ENCODE peak calls at places on chromosomes 5 and 9, in nine cellular contexts. N, A, Z, E, H, W, R, T and M are unnamed samples.

GRCh38 chr9:114178076-114178475 is 22.7 kb downstream of the COL27A1 start:
- DNase-seq in W (no peak), N (no peak), H (no peak), Z (no peak), A (no peak), R (peak), T (no peak), E (no peak), M (no peak)

GRCh38 chr5:174925586-174925985 is 201.2 kb downstream of the MSX2 start:
- DNase-seq in N (no peak), R (no peak), E (no peak), T (no peak), A (no peak), W (no peak), H (no peak), Z (no peak), M (no peak)

GRCh38 chr5:121658221-121658620 is 193.5 kb upstream of the FTMT start:
- DNase-seq in A (no peak), W (no peak), H (no peak), Z (no peak), T (no peak), N (no peak), R (no peak), E (no peak), M (no peak)

GRCh38 chr5:119353686-119354366 is 2.0 kb upstream of the TNFAIP8 start:
- DNase-seq in T (no peak), Z (no peak), E (no peak), R (no peak), H (no peak), N (no peak), W (no peak), A (no peak), M (no peak)

GRCh38 chr5:90932052-90932699 is 373.6 kb downstream of the ADGRV1 start:
- DNase-seq in N (peak), W (peak), A (peak), T (peak), H (peak), R (no peak), E (peak), Z (peak), M (peak)

GRCh38 chr9:69104830-69105527 is 69.1 kb upstream of the TJP2 start:
- DNase-seq in W (no peak), A (no peak), H (no peak), E (peak), T (no peak), Z (no peak), R (no peak), N (no peak), M (no peak)

GRCh38 chr5:52997424-52997823 is 8.3 kb downstream of the ITGA2 start:
- DNase-seq in A (peak), N (no peak), W (no peak), Z (no peak), T (no peak), H (no peak), E (no peak), R (no peak), M (no peak)

GRCh38 chr9:14813336-14814020 is 90.9 kb upstream of the CER1 start:
- DNase-seq in A (no peak), W (no peak), E (no peak), H (no peak), T (peak), Z (no peak), R (no peak), N (no peak), M (no peak)

GRCh38 chr5:141567513-141568117 is 51.2 kb downstream of the DIAPH1 start:
- DNase-seq in W (no peak), R (no peak), N (peak), A (no peak), H (no peak), Z (no peak), E (no peak), T (peak), M (no peak)

GRCh38 chr9:18077941-18078678 is 395.8 kb upstream of the ADAMTSL1 start:
- DNase-seq in R (no peak), E (peak), A (no peak), W (no peak), H (no peak), N (no peak), Z (no peak), T (no peak), M (no peak)
- TF ChIP-seq CTCF in R (no peak), E (no peak), A (no peak), W (no peak), H (no peak), N (no peak), Z (no peak), T (no peak), M (no peak)

DNA sequence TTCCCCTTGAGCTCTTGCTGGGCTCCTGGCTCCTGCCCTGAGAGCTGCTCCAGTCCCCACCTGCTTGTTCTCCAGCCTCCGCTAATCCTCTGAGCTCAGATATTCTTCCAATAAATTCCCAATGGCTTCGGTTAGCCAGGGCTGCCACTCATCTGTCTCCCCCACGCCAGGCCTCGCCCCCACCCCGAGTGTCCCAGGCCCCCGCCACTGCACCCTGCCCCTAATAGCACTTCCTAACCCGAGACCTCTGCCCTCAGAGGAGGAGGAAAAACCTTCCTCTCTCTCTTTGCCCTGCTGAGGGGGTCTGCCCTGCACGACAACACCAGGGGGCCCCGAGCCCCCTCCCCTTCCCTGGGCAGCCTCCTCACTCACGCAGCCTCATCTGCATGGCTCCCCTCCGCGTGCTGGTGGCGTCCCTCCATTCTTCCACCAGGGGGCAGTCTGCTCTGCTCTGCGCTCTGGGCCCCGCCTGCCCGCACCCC is 5.4 kb upstream of the LCN15 start:
- DNase-seq in Z (peak), N (no peak), A (peak), R (peak), H (peak), W (peak), E (no peak), T (no peak), M (no peak)
- TF ChIP-seq CTCF in Z (peak), N (peak), A (peak), R (peak), H (peak), W (peak), E (peak), T (peak), M (peak)

DNA sequence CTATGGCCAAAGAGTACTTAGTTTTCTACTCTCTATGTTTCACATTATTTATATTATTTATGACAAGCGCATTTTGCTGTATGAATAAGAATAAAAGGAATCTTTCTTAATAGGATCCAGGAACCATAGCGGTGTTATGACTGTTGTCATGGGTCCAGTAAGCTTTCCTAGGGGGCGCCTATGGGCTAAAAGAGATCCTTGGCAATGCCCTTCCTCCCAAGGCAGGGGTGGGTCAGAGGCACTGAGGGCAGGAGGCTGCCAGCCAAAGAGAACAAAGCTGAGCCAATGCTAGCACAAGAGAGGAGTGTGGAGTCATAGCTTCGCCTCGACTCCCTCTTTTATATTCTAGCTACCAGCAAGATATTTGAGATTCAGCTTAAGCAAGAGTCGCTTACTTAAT is 98.4 kb upstream of the GNAQ start:
- DNase-seq in W (no peak), Z (peak), R (no peak), N (peak), T (peak), E (peak), A (peak), H (no peak), M (no peak)
- TF ChIP-seq CTCF in W (no peak), Z (no peak), R (no peak), N (peak), T (peak), E (no peak), A (peak), H (no peak), M (no peak)

DNA sequence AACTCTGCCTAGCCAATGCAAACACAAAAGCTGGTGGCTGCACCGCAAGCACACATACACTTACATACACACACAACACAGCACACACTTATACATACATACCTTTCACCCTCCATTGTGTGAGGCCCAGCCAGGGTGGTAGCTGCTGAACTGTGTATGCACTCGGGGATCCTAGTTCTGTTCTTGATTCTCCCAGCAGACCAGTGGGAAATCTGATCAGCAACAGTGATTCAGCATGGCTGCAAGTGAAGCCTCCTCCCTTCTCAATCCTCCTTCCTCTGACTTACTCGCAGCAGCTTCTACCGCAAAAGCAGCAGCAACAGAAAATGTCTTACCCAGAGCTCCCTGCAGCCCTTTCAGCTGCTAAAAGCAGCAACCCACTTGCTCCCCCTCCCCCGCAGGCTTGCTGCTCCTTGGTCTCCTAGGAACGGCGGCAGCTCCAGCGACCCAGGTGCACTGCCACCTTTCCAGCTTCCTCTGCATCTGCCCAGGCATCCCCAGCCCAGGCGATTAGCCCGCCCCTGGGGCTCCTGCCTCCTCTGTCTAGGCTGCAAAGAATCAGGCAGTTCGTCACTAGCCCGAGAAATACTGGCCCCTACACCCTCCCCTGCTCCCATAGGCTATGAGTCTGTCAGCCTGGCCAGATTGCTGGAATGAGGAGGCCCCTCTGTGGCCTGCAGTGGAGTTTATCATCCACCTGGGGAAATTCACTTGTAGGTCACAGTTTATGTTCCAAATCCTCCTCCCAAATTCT is at the start of gene KLHL3:
- DNase-seq in R (peak), T (peak), N (peak), E (peak), Z (no peak), A (no peak), H (peak), W (peak), M (peak)
- TF ChIP-seq CTCF in R (no peak), T (peak), N (peak), E (no peak), Z (no peak), A (no peak), H (peak), W (no peak), M (peak)

DNA sequence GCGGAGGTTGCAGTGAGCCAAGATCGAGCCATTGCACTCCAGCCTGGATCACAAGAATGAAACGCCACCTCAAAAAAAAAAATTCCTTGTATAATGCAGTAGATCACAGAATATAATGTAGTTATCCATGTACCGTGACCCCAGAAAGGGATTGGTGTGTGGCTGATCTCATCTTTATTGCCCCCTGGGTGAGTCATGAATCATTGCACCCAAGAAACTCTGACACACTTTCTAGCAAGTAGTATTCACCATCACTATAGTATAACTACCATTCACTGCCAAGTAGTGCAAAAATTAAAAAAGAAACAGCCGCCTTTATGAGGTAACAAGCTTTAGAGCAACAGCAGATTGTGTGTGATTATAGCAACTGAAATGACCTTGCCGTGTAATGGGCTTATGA is 23.7 kb upstream of the ANKH start:
- DNase-seq in W (no peak), T (peak), E (no peak), N (no peak), H (no peak), R (no peak), A (no peak), Z (no peak), M (no peak)
- TF ChIP-seq CTCF in W (no peak), T (no peak), E (no peak), N (no peak), H (no peak), R (no peak), A (no peak), Z (no peak), M (no peak)

GRCh38 chr9:110340306-110340705 is 2.6 kb upstream of the TXNDC8 start:
- DNase-seq in H (no peak), T (peak), Z (no peak), E (no peak), N (peak), W (peak), R (no peak), A (no peak), M (no peak)
- TF ChIP-seq CTCF in H (peak), T (peak), Z (peak), E (peak), N (peak), W (no peak), R (no peak), A (peak), M (peak)

DNA sequence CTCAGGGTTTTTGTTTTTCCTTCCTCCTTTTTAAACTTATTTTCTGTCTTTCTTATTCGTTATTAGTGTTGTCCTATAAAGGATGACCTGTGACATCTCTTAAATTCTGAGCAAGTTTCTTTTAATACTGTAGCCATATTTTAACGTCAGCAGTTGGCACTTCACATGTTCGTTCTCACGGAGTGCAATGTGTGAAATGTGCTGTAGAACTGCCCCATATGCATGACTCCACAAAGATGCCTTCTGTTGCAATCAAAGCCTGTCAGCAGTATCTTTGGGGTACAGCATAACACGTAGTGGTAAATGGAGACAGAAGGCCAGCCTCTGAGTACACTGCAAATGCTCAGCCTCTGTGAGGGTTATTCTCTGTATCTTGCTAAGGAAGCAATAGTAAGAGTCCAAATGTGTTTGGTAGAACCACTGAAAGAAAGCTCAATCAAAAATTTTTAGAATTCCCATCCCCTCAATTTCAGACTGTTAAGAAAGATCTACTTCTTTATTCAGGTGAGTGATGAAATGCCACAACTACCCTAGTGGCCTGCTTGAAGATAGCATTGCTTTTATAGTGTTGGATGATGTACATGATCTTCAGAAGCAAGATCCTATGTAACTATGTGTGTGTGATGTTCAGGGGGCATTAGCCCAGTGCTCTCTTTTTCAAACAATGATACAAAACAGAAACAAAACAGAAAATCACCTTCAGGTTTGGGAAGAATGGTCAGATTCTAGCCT is 277.7 kb downstream of the TMEM167A start:
- DNase-seq in N (no peak), R (no peak), W (no peak), A (no peak), Z (no peak), H (no peak), T (no peak), E (no peak), M (no peak)
- TF ChIP-seq CTCF in N (peak), R (no peak), W (peak), A (no peak), Z (no peak), H (no peak), T (no peak), E (peak), M (no peak)

DNA sequence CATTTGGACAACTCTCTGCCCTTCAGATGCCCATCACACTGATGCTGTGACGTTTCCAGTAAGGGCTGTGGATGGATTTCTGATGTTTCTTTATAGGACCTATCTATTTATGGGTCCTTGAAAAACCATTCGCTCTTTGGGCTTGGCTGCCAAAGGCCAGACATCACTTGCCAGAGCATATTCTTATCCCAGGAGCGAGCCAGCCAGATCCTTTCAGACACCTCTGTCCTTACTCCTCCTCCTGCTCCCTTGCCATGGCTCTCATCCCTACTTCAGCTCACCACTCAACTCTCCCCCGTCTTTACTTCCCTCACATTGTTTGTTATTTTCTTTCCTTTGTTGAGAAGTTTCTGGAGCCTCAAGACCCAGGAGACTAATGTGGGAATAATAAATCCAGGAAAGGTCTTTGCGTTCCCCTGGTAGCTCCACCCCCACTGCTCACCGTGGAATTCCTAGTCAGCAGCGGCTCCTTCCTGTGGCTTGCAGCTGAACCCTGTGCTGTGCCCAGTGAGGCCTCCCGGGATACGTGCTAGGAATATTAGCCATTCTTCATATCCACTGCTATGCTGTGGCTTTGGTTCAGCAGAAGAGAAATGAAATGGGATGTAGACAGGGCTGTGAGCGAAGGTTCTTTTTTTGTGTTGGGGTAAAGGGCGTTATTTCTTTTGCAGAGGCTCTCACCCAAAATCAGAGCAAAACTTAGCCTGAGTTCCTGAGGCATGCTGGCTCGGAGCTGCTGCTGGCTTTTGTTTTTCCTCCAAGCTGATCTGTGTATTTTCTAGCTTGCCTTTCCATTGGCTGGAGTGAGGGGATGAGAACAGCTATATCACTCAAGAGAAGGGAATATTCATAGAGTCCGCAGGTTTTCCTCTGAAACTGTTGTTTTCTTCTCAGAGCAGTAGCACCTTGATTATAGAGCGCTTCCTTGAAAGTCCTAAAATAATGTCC is 171.1 kb downstream of the SAXO1 start:
- DNase-seq in A (no peak), N (peak), R (peak), E (no peak), Z (no peak), W (peak), T (peak), H (no peak), M (no peak)
- TF ChIP-seq CTCF in A (no peak), N (peak), R (no peak), E (no peak), Z (no peak), W (no peak), T (no peak), H (no peak), M (no peak)